ENCODE peak calls at places on chromosomes 4 and X, in ten cellular contexts. One of them, this sample, is unnamed. For H3K27me3, the result is how much of the 10 kb centered on the place peaks cover.

GRCh38 chr4:102525099-102525498 is 23.9 kb downstream of the NFKB1 start:
- DNase-seq in GM06990: no peak
- DNase-seq in HL-60: peak
- DNase-seq in lower lobe of right lung: no peak
- DNase-seq in ovary: no peak
- DNase-seq in adrenal gland: no peak
- DNase-seq in uterus: no peak
- DNase-seq in GM23338: no peak
- DNase-seq in SJSA1: no peak
- DNase-seq in mesendoderm: no peak
- DNase-seq in this sample: no peak

GRCh38 chr4:98546910-98547544 is 111.4 kb downstream of the TSPAN5 start:
- DNase-seq in GM06990: no peak
- DNase-seq in HL-60: no peak
- DNase-seq in lower lobe of right lung: no peak
- DNase-seq in ovary: peak
- DNase-seq in adrenal gland: peak
- DNase-seq in uterus: peak
- DNase-seq in GM23338: peak
- DNase-seq in SJSA1: peak
- DNase-seq in mesendoderm: no peak
- DNase-seq in this sample: peak

GRCh38 chrX:7574325-7574724 is 268.6 kb upstream of the VCX start:
- DNase-seq in GM06990: no peak
- DNase-seq in HL-60: no peak
- DNase-seq in lower lobe of right lung: no peak
- DNase-seq in ovary: no peak
- DNase-seq in adrenal gland: no peak
- DNase-seq in uterus: no peak
- DNase-seq in GM23338: peak
- DNase-seq in SJSA1: no peak
- DNase-seq in mesendoderm: peak
- DNase-seq in this sample: no peak

GRCh38 chr4:55475394-55476243 is 71.1 kb downstream of the CLOCK start:
- DNase-seq in GM06990: peak
- DNase-seq in HL-60: no peak
- DNase-seq in lower lobe of right lung: no peak
- DNase-seq in ovary: no peak
- DNase-seq in adrenal gland: no peak
- DNase-seq in uterus: no peak
- DNase-seq in GM23338: no peak
- DNase-seq in SJSA1: peak
- DNase-seq in mesendoderm: no peak
- DNase-seq in this sample: no peak

GRCh38 chrX:96568088-96568487 is 116.6 kb upstream of the DIAPH2 start:
- DNase-seq in GM06990: no peak
- DNase-seq in HL-60: peak
- DNase-seq in lower lobe of right lung: no peak
- DNase-seq in ovary: no peak
- DNase-seq in adrenal gland: no peak
- DNase-seq in uterus: no peak
- DNase-seq in GM23338: no peak
- DNase-seq in SJSA1: no peak
- DNase-seq in mesendoderm: no peak
- DNase-seq in this sample: no peak

GRCh38 chr4:140710784-140711622 is 45.2 kb downstream of the TBC1D9 start:
- DNase-seq in GM06990: no peak
- DNase-seq in HL-60: no peak
- DNase-seq in lower lobe of right lung: no peak
- DNase-seq in ovary: no peak
- DNase-seq in adrenal gland: no peak
- DNase-seq in uterus: no peak
- DNase-seq in GM23338: no peak
- DNase-seq in SJSA1: no peak
- DNase-seq in mesendoderm: no peak
- DNase-seq in this sample: no peak

GRCh38 chrX:150905293-150905692 is 6.8 kb upstream of the CD99L2 start:
- DNase-seq in GM06990: no peak
- DNase-seq in HL-60: no peak
- DNase-seq in lower lobe of right lung: no peak
- DNase-seq in ovary: no peak
- DNase-seq in adrenal gland: no peak
- DNase-seq in uterus: no peak
- DNase-seq in GM23338: no peak
- DNase-seq in SJSA1: no peak
- DNase-seq in mesendoderm: no peak
- DNase-seq in this sample: no peak

GRCh38 chr4:76881375-76881774 is 16.6 kb downstream of the SOWAHB start:
- DNase-seq in GM06990: no peak
- DNase-seq in HL-60: no peak
- DNase-seq in lower lobe of right lung: no peak
- DNase-seq in ovary: no peak
- DNase-seq in adrenal gland: no peak
- DNase-seq in uterus: no peak
- DNase-seq in GM23338: peak
- DNase-seq in SJSA1: no peak
- DNase-seq in mesendoderm: no peak
- DNase-seq in this sample: no peak

GRCh38 chrX:14528629-14529287 is 578 bp upstream of the GLRA2 start:
- DNase-seq in GM06990: peak
- DNase-seq in HL-60: no peak
- DNase-seq in lower lobe of right lung: peak
- DNase-seq in ovary: peak
- DNase-seq in adrenal gland: peak
- DNase-seq in uterus: peak
- DNase-seq in GM23338: peak
- DNase-seq in SJSA1: peak
- DNase-seq in mesendoderm: peak
- DNase-seq in this sample: peak

GRCh38 chr4:136863756-136864155 is 668.5 kb downstream of the PCDH18 start:
- DNase-seq in GM06990: no peak
- DNase-seq in HL-60: no peak
- DNase-seq in lower lobe of right lung: no peak
- DNase-seq in ovary: no peak
- DNase-seq in adrenal gland: no peak
- DNase-seq in uterus: no peak
- DNase-seq in GM23338: peak
- DNase-seq in SJSA1: no peak
- DNase-seq in mesendoderm: peak
- DNase-seq in this sample: no peak

GRCh38 chr4:185744946-185745345 is 67.0 kb downstream of the SORBS2 start:
- DNase-seq in GM06990: no peak
- DNase-seq in HL-60: no peak
- DNase-seq in lower lobe of right lung: no peak
- DNase-seq in ovary: no peak
- DNase-seq in adrenal gland: no peak
- DNase-seq in uterus: no peak
- DNase-seq in GM23338: no peak
- DNase-seq in SJSA1: no peak
- DNase-seq in mesendoderm: no peak
- DNase-seq in this sample: no peak

GRCh38 chr4:185742766-185743165 is 69.2 kb downstream of the SORBS2 start:
- DNase-seq in GM06990: no peak
- DNase-seq in HL-60: no peak
- DNase-seq in lower lobe of right lung: no peak
- DNase-seq in ovary: no peak
- DNase-seq in adrenal gland: peak
- DNase-seq in uterus: no peak
- DNase-seq in GM23338: no peak
- DNase-seq in SJSA1: peak
- DNase-seq in mesendoderm: no peak
- DNase-seq in this sample: no peak

GRCh38 chr4:185741795-185742194 is 70.2 kb downstream of the SORBS2 start:
- DNase-seq in GM06990: no peak
- DNase-seq in HL-60: no peak
- DNase-seq in lower lobe of right lung: no peak
- DNase-seq in ovary: no peak
- DNase-seq in adrenal gland: no peak
- DNase-seq in uterus: no peak
- DNase-seq in GM23338: no peak
- DNase-seq in SJSA1: no peak
- DNase-seq in mesendoderm: no peak
- DNase-seq in this sample: no peak

GRCh38 chr4:185743722-185744121 is 68.3 kb downstream of the SORBS2 start:
- DNase-seq in GM06990: no peak
- DNase-seq in HL-60: no peak
- DNase-seq in lower lobe of right lung: no peak
- DNase-seq in ovary: no peak
- DNase-seq in adrenal gland: no peak
- DNase-seq in uterus: no peak
- DNase-seq in GM23338: no peak
- DNase-seq in SJSA1: no peak
- DNase-seq in mesendoderm: no peak
- DNase-seq in this sample: no peak

DNA sequence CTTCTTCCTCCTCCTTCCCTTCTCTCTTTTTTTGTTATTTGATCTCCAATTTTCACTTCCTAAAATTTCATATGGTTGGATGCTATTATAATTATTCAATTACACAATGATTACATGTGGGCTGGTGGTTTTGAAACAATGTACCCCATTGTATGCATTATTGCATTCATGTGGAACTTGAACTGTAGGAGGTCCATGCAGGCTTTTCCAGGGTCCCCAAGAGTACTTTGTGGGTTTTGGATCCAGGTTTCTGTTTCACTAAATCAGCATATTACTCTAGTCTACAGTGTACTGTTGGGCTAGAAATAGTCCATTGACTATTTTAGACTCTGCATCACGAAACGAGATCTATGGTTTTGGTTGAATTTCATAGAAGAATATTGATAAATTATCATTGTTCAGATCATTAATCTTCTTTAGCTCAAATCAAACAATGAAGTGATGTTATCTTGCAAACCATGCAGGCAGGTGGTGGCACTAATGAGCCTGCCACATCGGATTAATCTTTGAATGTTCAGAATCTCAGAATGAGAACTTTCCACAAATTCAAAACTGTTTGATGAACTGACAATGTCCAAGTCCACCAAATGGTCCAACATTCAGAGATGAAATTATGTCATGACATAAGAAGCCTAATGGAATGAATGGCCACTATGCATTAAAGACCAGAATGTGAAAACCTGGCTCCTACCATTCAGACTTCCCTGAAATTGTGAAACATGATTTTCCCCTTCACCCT is 67.7 kb downstream of the SORBS2 start:
- DNase-seq in GM06990: no peak
- DNase-seq in HL-60: no peak
- DNase-seq in lower lobe of right lung: no peak
- DNase-seq in ovary: no peak
- DNase-seq in adrenal gland: no peak
- DNase-seq in uterus: no peak
- DNase-seq in GM23338: no peak
- DNase-seq in SJSA1: no peak
- DNase-seq in mesendoderm: no peak
- DNase-seq in this sample: no peak
- H3K4me3 ChIP-seq in GM06990: no peak
- H3K4me3 ChIP-seq in HL-60: no peak
- H3K4me3 ChIP-seq in lower lobe of right lung: no peak
- H3K4me3 ChIP-seq in ovary: no peak
- H3K4me3 ChIP-seq in adrenal gland: no peak
- H3K4me3 ChIP-seq in uterus: no peak
- H3K4me3 ChIP-seq in GM23338: no peak
- H3K4me3 ChIP-seq in SJSA1: no peak
- H3K4me3 ChIP-seq in mesendoderm: no peak
- H3K4me3 ChIP-seq in this sample: no peak

GRCh38 chr4:2390146-2390545 is 28.3 kb downstream of the ZFYVE28 start:
- DNase-seq in GM06990: no peak
- DNase-seq in HL-60: peak
- DNase-seq in lower lobe of right lung: no peak
- DNase-seq in ovary: no peak
- DNase-seq in adrenal gland: no peak
- DNase-seq in uterus: no peak
- DNase-seq in GM23338: no peak
- DNase-seq in SJSA1: no peak
- DNase-seq in mesendoderm: peak
- DNase-seq in this sample: peak
- H3K27me3 ChIP-seq in GM06990: under half
- H3K27me3 ChIP-seq in HL-60: under half
- H3K27me3 ChIP-seq in lower lobe of right lung: under half
- H3K27me3 ChIP-seq in ovary: under half
- H3K27me3 ChIP-seq in adrenal gland: under half
- H3K27me3 ChIP-seq in uterus: under half
- H3K27me3 ChIP-seq in GM23338: under half
- H3K27me3 ChIP-seq in SJSA1: under half
- H3K27me3 ChIP-seq in mesendoderm: under half
- H3K27me3 ChIP-seq in this sample: under half

DNA sequence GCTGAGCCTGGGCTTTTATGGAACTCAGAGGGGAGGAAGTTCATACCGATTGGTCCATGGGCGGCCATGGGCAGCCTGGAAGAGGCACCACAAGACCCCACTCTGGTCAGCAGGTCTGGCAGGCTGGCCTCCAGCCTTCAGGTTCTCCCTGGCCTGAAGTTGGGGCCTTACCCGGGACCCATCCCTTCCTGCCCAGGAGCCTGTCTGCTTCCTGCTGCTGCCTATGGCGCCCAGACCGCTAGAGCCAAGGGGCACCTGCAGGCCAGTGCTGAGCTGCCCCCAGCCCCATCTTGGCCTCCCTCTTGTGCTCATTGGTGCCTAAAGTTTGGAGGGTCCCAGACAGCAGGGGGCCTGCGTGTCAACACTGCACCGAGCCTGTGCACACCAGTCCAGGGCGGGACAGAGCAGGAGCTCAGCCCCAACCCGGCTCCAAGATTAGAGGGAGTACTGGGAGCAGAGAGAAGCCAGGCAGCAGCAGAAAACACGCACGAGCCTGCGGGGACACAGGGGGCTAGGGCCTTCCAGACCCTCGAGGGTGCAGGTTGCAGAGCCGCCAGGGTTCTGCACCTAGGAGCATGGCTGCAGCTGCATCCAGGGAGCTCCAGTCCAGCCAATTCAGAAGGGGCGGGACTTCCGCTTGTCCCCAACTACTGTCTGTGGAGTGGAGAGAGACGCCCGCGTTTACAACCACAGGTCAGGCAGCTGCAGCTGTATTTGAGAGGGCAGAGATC is 30.7 kb upstream of the ZNF280C start:
- DNase-seq in GM06990: no peak
- DNase-seq in HL-60: no peak
- DNase-seq in lower lobe of right lung: no peak
- DNase-seq in ovary: no peak
- DNase-seq in adrenal gland: no peak
- DNase-seq in uterus: no peak
- DNase-seq in GM23338: peak
- DNase-seq in SJSA1: no peak
- DNase-seq in mesendoderm: no peak
- DNase-seq in this sample: peak
- H3K4me3 ChIP-seq in GM06990: no peak
- H3K4me3 ChIP-seq in HL-60: no peak
- H3K4me3 ChIP-seq in lower lobe of right lung: no peak
- H3K4me3 ChIP-seq in ovary: no peak
- H3K4me3 ChIP-seq in adrenal gland: no peak
- H3K4me3 ChIP-seq in uterus: no peak
- H3K4me3 ChIP-seq in GM23338: no peak
- H3K4me3 ChIP-seq in SJSA1: no peak
- H3K4me3 ChIP-seq in mesendoderm: no peak
- H3K4me3 ChIP-seq in this sample: no peak

DNA sequence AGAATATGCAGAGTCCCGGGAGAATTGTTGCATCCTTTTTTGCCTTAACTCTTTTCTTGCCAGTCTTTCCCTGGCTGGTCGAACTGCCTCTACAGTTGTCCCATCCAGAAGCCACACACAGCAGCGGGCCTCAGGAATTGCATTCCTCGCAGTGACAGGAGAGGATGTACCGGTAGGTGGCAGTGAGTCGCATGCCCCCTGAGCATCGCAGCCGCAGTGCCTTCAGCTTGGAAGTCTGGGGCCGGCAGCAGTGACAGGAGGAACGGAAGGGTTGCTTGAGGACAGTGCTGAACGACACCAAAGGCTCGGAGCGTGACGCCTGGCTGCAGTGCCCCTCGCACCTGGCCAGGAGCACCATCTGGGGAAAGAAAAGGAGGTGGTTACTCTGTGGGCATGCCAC is 23.5 kb downstream of the NDP start:
- DNase-seq in GM06990: no peak
- DNase-seq in HL-60: no peak
- DNase-seq in lower lobe of right lung: peak
- DNase-seq in ovary: peak
- DNase-seq in adrenal gland: peak
- DNase-seq in uterus: no peak
- DNase-seq in GM23338: peak
- DNase-seq in SJSA1: no peak
- DNase-seq in mesendoderm: peak
- DNase-seq in this sample: peak
- H3K27me3 ChIP-seq in GM06990: under half
- H3K27me3 ChIP-seq in HL-60: under half
- H3K27me3 ChIP-seq in lower lobe of right lung: under half
- H3K27me3 ChIP-seq in ovary: under half
- H3K27me3 ChIP-seq in adrenal gland: under half
- H3K27me3 ChIP-seq in uterus: under half
- H3K27me3 ChIP-seq in GM23338: under half
- H3K27me3 ChIP-seq in SJSA1: under half
- H3K27me3 ChIP-seq in mesendoderm: under half
- H3K27me3 ChIP-seq in this sample: under half

This sample was measured in H7.